ENCODE peak calls at places on chromosomes 6 and 20, in five cellular contexts. C, W, Q, L and I are unnamed samples.

GRCh38 chr20:51326241-51326819 is 216.2 kb downstream of the NFATC2 start:
- DNase-seq in C (no peak), Q (no peak), L (no peak), W (no peak), I (no peak)

GRCh38 chr6:18503588-18504231 is 116.6 kb downstream of the RNF144B start:
- DNase-seq in W (no peak), Q (peak), C (peak), L (no peak), I (no peak)

GRCh38 chr6:131894735-131895424 is 56.3 kb downstream of the CCN2 start:
- DNase-seq in L (no peak), C (no peak), W (no peak), Q (no peak), I (no peak)

GRCh38 chr6:131966443-131966842 is 15.3 kb upstream of the CCN2 start:
- DNase-seq in W (no peak), Q (peak), L (no peak), C (no peak), I (no peak)

GRCh38 chr6:70874181-70874913 is 82.5 kb downstream of the B3GAT2 start:
- DNase-seq in Q (no peak), L (no peak), W (no peak), C (no peak), I (no peak)

GRCh38 chr6:3410385-3411360 is 46.2 kb downstream of the SLC22A23 start:
- DNase-seq in L (peak), W (peak), C (peak), Q (peak), I (peak)

GRCh38 chr6:146194434-146194833 is 165.6 kb downstream of the GRM1 start:
- DNase-seq in C (no peak), Q (no peak), L (no peak), W (no peak), I (no peak)

GRCh38 chr20:10375191-10375590 is 58.8 kb downstream of the MKKS start:
- DNase-seq in W (no peak), C (no peak), L (no peak), Q (no peak), I (no peak)

GRCh38 chr6:37696841-37697735 is 595 bp downstream of the MDGA1 start:
- DNase-seq in L (no peak), W (peak), C (no peak), Q (peak), I (no peak)